ENCODE peak calls at places on chromosomes 13 and 19, in four cellular contexts. N, U, K and V are unnamed samples.

GRCh38 chr19:8445488-8446001 is 770 bp downstream of the HNRNPM start:
- DNase-seq in N (no peak), U (peak), K (peak), V (peak)

GRCh38 chr19:3284759-3285646 is 60.5 kb downstream of the CELF5 start:
- DNase-seq in N (peak), U (peak), K (peak), V (peak)

GRCh38 chr19:10554760-10555612 is 10.8 kb downstream of the KRI1 start:
- DNase-seq in N (no peak), U (no peak), K (no peak), V (no peak)

GRCh38 chr19:45211751-45212381 is 33.3 kb downstream of the BLOC1S3 start:
- DNase-seq in N (no peak), U (no peak), K (no peak), V (no peak)

GRCh38 chr19:46616631-46617322 is 8.1 kb downstream of the PTGIR start:
- DNase-seq in N (no peak), U (peak), K (peak), V (no peak)

GRCh38 chr13:24148414-24149305 is 11.9 kb upstream of the SPATA13 start:
- DNase-seq in N (peak), U (no peak), K (no peak), V (no peak)

GRCh38 chr19:13190781-13191540 is 40.8 kb downstream of the IER2 start:
- DNase-seq in N (no peak), U (no peak), K (no peak), V (no peak)

GRCh38 chr19:6516018-6516658 is 14.0 kb upstream of the TUBB4A start:
- DNase-seq in N (peak), U (peak), K (peak), V (peak)

GRCh38 chr13:80132741-80133601 is 208.0 kb downstream of the SPRY2 start:
- DNase-seq in N (no peak), U (no peak), K (no peak), V (no peak)

GRCh38 chr19:50457300-50457699 is 19.0 kb upstream of the EMC10 start:
- DNase-seq in N (no peak), U (no peak), K (no peak), V (no peak)

GRCh38 chr19:41706741-41707501 is 1.5 kb upstream of the CEACAM5 start:
- DNase-seq in N (peak), U (peak), K (peak), V (peak)

GRCh38 chr19:42121666-42122069 is 10.6 kb downstream of the POU2F2 start:
- DNase-seq in N (no peak), U (peak), K (no peak), V (no peak)

GRCh38 chr19:50362656-50363424 is 2.6 kb downstream of the NAPSA start:
- DNase-seq in N (no peak), U (no peak), K (no peak), V (no peak)

DNA sequence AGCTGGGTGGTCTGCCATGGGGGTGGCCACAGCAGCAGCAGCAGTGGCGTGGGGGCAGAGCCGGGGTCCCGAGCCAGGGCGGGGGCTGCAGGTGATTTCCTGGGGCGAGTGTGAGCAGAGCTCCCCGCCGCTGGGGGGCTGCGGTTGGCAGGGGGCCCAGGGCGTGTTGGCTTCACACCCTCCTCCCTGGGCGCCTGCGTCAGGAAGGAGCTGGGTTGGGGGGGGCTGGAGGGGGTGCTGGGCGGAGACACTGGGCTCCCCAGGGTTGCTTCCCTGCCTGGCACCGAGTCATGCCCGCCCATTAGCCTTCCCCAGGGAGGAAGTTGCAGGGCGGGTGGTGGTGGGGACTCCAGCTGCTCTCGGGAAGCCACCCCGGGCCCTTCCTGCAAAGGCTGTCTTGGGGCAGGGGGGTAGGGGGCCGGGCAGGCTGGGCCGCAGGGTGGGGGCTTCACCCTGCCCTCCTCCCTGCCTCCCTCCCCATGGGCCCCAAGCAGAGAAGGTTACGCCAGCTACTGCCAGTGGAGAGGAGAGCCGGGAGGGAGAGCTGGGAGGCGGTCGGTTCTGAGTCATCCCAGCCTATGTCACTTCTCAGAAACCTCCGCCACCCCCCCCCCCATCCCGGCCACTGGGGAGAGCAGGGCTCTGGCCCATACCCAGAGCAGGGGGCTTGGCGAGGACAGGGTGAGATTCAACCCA is 4.6 kb downstream of the MIDN start:
- DNase-seq in N (no peak), U (peak), K (no peak), V (no peak)
- TF ChIP-seq CTCF in N (no peak), U (no peak), K (no peak), V (no peak)

DNA sequence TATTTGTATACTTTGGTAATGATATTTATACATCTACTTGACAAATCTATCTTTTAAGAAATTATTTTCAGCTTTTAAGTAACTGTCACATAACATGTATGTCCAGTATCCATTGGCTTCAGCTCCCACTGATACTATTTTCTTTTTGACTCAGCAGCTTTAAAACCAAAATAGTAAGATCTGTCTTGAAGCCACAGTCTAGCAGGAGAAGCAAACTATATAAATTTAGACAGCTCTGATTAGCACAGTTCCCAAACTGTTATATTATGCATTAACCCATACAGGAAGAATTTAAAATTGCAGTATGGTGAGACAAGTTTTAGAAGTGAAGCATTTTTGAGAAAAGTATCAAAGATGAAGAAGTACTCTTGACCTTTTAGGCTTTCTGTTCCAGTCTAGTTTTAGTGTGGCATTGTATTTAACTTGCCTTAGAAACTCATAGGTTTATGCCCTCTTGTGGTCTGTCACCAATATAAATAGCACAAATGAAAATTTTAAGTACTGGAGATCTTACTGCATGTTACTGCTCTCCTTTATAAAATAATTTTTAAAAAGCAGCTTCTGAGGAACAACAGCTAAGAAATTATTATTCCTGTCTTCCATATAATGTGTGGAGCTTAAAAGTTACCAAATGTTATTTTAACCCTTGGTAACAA is 24.7 kb downstream of the URI1 start:
- DNase-seq in N (no peak), U (no peak), K (no peak), V (no peak)
- TF ChIP-seq CTCF in N (no peak), U (peak), K (peak), V (peak)

DNA sequence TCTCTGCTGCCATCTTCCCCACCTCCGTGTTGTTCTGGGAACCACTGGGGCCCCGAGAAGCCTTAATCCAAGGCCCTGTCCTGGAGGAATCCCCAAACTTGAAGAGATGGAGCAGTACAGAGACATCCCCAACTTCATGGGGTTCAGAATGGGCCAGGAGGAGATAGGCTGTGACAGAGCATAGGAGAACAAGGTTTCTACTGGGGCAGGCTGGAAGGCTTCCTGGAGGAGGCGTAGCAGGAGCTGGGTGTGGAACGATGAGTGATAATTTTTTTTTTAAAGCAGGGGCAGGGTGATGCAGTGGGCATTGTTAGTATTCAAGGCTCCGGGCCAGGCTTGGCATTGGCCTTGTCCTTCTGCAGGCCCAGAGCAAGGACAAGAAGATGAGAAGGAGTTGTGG is 3.3 kb downstream of the CYP4F8 start:
- DNase-seq in N (no peak), U (no peak), K (no peak), V (no peak)
- TF ChIP-seq CTCF in N (no peak), U (no peak), K (no peak), V (no peak)

DNA sequence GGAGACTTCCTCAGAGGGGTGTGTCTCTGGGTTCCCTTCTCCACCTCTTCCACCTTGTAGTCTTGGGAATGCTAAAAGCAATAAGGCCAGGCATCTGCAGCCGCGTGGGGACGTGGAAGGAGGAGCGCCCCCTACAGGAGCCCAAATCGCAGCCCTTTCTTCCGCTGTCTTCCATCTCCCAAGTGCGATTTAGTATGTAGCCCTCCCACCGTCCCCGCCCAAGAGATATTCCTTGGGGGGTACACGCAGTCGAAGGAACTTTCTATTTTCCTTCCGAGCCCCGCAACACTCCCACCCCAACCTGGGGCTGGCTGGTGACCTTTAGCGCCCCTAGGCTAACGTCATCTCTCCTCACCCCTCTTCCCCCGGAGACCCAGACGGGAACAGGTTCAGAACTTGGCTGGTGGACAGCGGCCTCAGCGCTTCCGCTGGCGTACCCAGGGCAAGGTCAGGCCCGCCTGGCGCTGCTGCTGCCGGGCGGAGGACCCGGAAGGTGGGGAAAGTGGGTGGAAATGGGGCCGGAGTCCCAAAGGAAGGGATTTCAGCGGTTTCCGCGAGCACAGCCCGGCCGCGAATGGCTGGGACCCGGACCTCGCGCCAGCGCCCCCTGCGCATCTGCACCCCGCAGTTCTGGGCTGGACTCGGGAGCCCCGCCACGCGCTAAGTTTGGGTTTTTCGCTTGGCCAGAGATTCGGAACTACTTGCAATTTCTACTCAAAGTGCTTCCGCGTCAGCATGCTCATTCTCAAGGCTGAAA is 2.1 kb upstream of the PCDH8 start:
- DNase-seq in N (peak), U (no peak), K (peak), V (peak)
- TF ChIP-seq CTCF in N (peak), U (no peak), K (peak), V (peak)

GRCh38 chr19:38554676-38555141 is 63.0 kb downstream of the MAP4K1 start:
- DNase-seq in N (no peak), U (no peak), K (no peak), V (no peak)

GRCh38 chr19:38555200-38555599 is 62.6 kb downstream of the MAP4K1 start:
- DNase-seq in N (no peak), U (no peak), K (no peak), V (no peak)

GRCh38 chr19:38559428-38560401 is 58.0 kb downstream of the MAP4K1 start:
- DNase-seq in N (no peak), U (peak), K (no peak), V (no peak)

GRCh38 chr19:38557205-38557799 is 60.5 kb downstream of the MAP4K1 start:
- DNase-seq in N (no peak), U (peak), K (no peak), V (no peak)

DNA sequence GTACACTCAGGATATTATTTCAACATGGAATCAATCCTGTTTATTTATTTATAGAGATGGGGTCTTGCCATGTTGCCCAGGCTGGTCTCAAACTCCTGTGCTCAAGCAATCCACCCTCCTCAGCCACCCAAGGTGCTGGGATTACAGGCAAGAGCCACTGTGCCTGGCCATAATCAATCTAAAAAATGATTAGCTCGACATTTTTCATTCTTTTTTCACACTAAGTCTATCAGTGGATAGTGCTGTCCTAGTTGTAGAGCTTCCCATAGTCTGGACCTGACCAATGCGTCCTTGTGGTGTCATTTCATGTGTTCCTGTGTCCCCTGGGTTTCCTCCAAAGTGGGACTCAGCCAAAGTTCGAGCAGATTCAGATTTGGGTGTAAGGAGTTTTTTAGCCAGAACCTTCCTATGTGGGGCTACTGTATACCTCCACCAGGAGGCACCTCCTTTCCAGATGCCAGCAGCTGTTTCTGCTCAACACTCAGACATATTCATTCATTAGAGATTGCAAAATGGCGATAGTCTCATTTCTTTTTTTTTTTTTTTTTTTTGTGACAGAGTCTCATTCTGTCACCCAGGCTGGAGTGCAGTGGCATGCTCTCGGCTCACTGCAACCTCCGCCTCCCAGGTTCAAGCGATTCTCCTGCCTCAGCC is 61.1 kb downstream of the MAP4K1 start:
- DNase-seq in N (no peak), U (no peak), K (no peak), V (no peak)
- TF ChIP-seq CTCF in N (no peak), U (no peak), K (no peak), V (peak)

GRCh38 chr13:64819081-64819480 is 2411.1 kb downstream of the PCDH9 start:
- DNase-seq in N (no peak), U (no peak), K (no peak), V (no peak)
- TF ChIP-seq CTCF in N (no peak), U (no peak), K (no peak), V (no peak)